ENCODE peak calls at places on chromosomes 11 and 22, in ten cellular contexts. J is HS-27A; F is activated CD4-positive, alpha-beta T cell treated with anti-CD3 and anti-CD28 coated beads, Interleukin-2, amount 50 U/mL, for 4 hours; E is naive thymus-derived CD8-positive, alpha-beta T cell; B is IMR-90; I is stimulated activated CD4-positive, alpha-beta T cell treated with anti-CD3 and anti-CD28 coated beads, Interleukin-12 subunit alpha, Interleukin-12 subunit beta, amount 100 ng/mL, for 4 hours; Z is hippocampal formation; S is frontal cortex; V is T-helper 2 cell; R is RWPE1. Y is an unnamed sample.

GRCh38 chr11:1039481-1040427 is 3.2 kb upstream of the MUC6 start:
- DNase-seq in Z (no peak), S (no peak), E (no peak), I (no peak), B (no peak), R (no peak), F (no peak), V (no peak), J (no peak), Y (no peak)

GRCh38 chr11:2675540-2675939 is 24.3 kb downstream of the KCNQ1OT1 start:
- DNase-seq in E (no peak), V (no peak), F (no peak), S (no peak), Z (peak; percentile 34), I (no peak), B (no peak), R (no peak), J (no peak), Y (no peak)

GRCh38 chr22:28410050-28410816 is 269.4 kb downstream of the TTC28 start:
- DNase-seq in I (no peak), S (peak; percentile 27), J (no peak), V (no peak), E (no peak), B (peak; percentile 71), F (no peak), Z (no peak), R (no peak), Y (no peak)

GRCh38 chr11:65646921-65647701 is 9.2 kb downstream of the SIPA1 start:
- DNase-seq in J (no peak), V (no peak), R (no peak), E (no peak), B (no peak), Z (peak; percentile 51), I (no peak), F (no peak), S (peak; percentile 80), Y (no peak)

GRCh38 chr22:20056161-20056560 is 23.9 kb upstream of the DGCR8 start:
- DNase-seq in V (no peak), B (no peak), J (no peak), E (no peak), R (no peak), F (no peak), I (no peak), Z (no peak), S (no peak), Y (no peak)

GRCh38 chr11:13772223-13773046 is 104.0 kb downstream of the FAR1 start:
- DNase-seq in F (no peak), V (peak; percentile 39), S (peak; percentile 26), B (peak; percentile 62), I (no peak), R (peak; percentile 26), Z (no peak), J (no peak), E (no peak), Y (peak; percentile 2)

GRCh38 chr22:21443057-21443734 is 24.0 kb upstream of the TMEM191C start:
- DNase-seq in Z (no peak), F (no peak), J (no peak), V (no peak), I (no peak), B (no peak), R (no peak), S (no peak), E (no peak), Y (no peak)

GRCh38 chr11:5605849-5606248 is 9.4 kb downstream of the TRIM6 start:
- DNase-seq in R (peak; percentile 56), B (peak; percentile 92), I (no peak), F (no peak), E (no peak), Z (no peak), S (no peak), J (peak; percentile 57), V (no peak), Y (no peak)

GRCh38 chr11:123736769-123737168 is 4.7 kb downstream of the ZNF202 start:
- DNase-seq in F (no peak), B (no peak), Z (no peak), V (no peak), R (no peak), J (no peak), E (no peak), I (no peak), S (no peak), Y (no peak)

GRCh38 chr22:46561435-46561905 is 24.1 kb upstream of the CELSR1 start:
- DNase-seq in S (no peak), J (no peak), B (peak; percentile 23), R (no peak), F (no peak), I (no peak), V (no peak), E (no peak), Z (no peak), Y (no peak)

GRCh38 chr22:33438273-33438672 is 380.1 kb upstream of the SYN3 start:
- DNase-seq in V (no peak), R (peak; percentile 4), B (peak; percentile 89), F (no peak), I (no peak), E (no peak), J (no peak), S (no peak), Z (no peak), Y (no peak)

GRCh38 chr11:73921180-73921579 is 29.6 kb upstream of the DNAJB13 start:
- DNase-seq in I (no peak), B (no peak), J (no peak), E (no peak), Z (no peak), F (no peak), V (no peak), S (no peak), R (no peak), Y (no peak)

GRCh38 chr11:119694334-119694733 is 34.7 kb downstream of the NECTIN1 start:
- DNase-seq in F (no peak), R (no peak), J (no peak), I (no peak), B (no peak), Z (no peak), E (no peak), S (no peak), V (no peak), Y (no peak)

GRCh38 chr11:115422013-115422697 is 82.1 kb downstream of the CADM1 start:
- DNase-seq in J (no peak), R (no peak), I (no peak), F (no peak), B (no peak), V (no peak), E (no peak), S (no peak), Z (no peak), Y (no peak)

Y was measured in T follicular helper cell.